ENCODE peak calls at places on chromosome 15, in five cellular contexts. Q is neuronal stem cell, G is AG04450, S is tibial artery, X is fibroblast of lung. N is an unnamed sample. For H3K27me3, the result is how much of the 10 kb centered on the place peaks cover.

GRCh38 chr15:59251001-59251845 is 44.6 kb downstream of the LDHAL6B start:
- DNase-seq in G (no peak), S (no peak), X (no peak), Q (no peak), N (no peak)

GRCh38 chr15:43794269-43795037 is 2.3 kb downstream of the SERF2 start:
- DNase-seq in G (no peak), X (peak), S (no peak), Q (no peak), N (no peak)

GRCh38 chr15:85854345-85855097 is 59.8 kb upstream of the KLHL25 start:
- DNase-seq in Q (peak), G (no peak), X (peak), S (no peak), N (no peak)

GRCh38 chr15:87740655-87741344 is 515.7 kb downstream of the NTRK3 start:
- DNase-seq in S (no peak), Q (no peak), X (no peak), G (no peak), N (no peak)

GRCh38 chr15:90142216-90143175 is 40.2 kb upstream of the IDH2 start:
- DNase-seq in S (no peak), Q (no peak), G (no peak), X (no peak), N (no peak)

GRCh38 chr15:91049378-91050127 is 27.2 kb upstream of the VPS33B start:
- DNase-seq in X (peak), G (peak), S (peak), Q (peak), N (no peak)

GRCh38 chr15:25711164-25711563 is 152.0 kb downstream of the ATP10A start:
- DNase-seq in Q (no peak), S (no peak), X (no peak), G (no peak), N (no peak)

GRCh38 chr15:26866298-26867198 is at the start of gene GABRA5:
- DNase-seq in X (peak), Q (peak), S (no peak), G (no peak), N (no peak)

GRCh38 chr15:83919319-83919830 is 265.5 kb downstream of the ADAMTSL3 start:
- DNase-seq in X (no peak), Q (no peak), G (no peak), S (no peak), N (no peak)

GRCh38 chr15:75733761-75734651 is 21.4 kb upstream of the CSPG4 start:
- DNase-seq in X (no peak), S (no peak), G (no peak), Q (no peak), N (no peak)

GRCh38 chr15:62431806-62432205 is 266.7 kb upstream of the C2CD4B start:
- DNase-seq in X (no peak), Q (no peak), G (no peak), S (no peak), N (no peak)

GRCh38 chr15:66293419-66294156 is at the start of gene DIS3L:
- DNase-seq in G (no peak), X (peak), S (peak), Q (peak), N (no peak)

GRCh38 chr15:23074684-23075083 is 35.3 kb upstream of the TUBGCP5 start:
- DNase-seq in X (no peak), Q (no peak), G (no peak), S (no peak), N (no peak)

DNA sequence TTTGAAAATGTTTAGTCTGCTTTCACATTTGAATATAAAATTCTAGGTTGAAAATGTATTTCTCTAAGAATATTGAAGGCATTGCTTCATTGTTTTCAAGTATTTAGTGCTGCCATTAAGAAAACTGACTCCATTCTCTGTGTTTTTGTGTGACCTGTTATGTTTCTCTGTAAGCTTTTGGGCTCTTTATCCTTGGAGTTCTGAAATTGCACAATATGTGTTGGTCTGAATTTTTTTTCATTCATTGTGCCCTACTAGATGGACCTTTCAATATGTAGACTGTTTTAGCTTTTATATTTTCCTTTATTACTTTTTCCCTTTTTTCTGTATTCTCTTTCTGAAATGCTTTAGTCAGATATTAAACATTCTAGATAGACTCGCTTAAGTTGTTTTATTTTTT is 22.2 kb downstream of the FAM98B start:
- DNase-seq in G (no peak), S (no peak), Q (no peak), X (no peak), N (no peak)
- H3K27me3 ChIP-seq in G (under half), S (under half), Q (under half), X (under half), N (under half)

DNA sequence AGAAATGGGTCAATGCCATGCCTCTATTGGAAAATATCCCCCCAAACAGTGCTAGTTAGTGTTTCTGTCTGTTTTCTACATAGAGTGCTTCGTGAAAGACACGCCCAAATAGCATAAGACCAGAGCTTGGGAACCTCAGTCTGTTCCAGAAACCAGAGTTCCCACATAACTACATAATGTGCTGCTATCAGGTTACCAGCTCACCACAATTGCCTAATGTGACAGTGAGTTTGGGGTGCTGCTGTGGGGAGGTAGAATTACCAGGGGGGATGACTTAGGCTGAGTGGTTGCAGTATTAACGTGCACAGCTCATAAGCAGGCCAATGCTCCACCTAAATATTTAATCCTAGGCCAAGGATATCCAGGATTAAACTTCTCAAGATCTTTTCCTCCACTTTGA is 39.2 kb downstream of the DUT start:
- DNase-seq in X (peak), G (no peak), Q (no peak), S (no peak), N (peak)
- H3K4me3 ChIP-seq in X (no peak), G (no peak), Q (no peak), S (no peak), N (no peak)

GRCh38 chr15:77636209-77636608 is 3.5 kb upstream of the LINGO1 start:
- DNase-seq in G (no peak), Q (no peak), S (no peak), X (no peak), N (no peak)
- H3K27me3 ChIP-seq in G (half or more), Q (under half), S (half or more), X (under half), N (under half)

GRCh38 chr15:71591057-71591456 is 219.3 kb upstream of the NR2E3 start:
- DNase-seq in S (no peak), G (no peak), X (no peak), Q (no peak), N (no peak)
- H3K4me3 ChIP-seq in S (no peak), G (no peak), X (no peak), Q (no peak), N (no peak)

GRCh38 chr15:96054029-96054428 is 276.5 kb upstream of the NR2F2 start:
- DNase-seq in Q (no peak), G (no peak), S (no peak), X (no peak), N (no peak)
- H3K27me3 ChIP-seq in Q (under half), G (under half), S (under half), X (under half), N (under half)